ENCODE peak calls at places on chromosomes 5 and 9, in nine cellular contexts. One of them, this sample, is unnamed.

GRCh38 chr9:124054671-124055212 is 43.2 kb downstream of the LHX2 start:
- DNase-seq in neuronal stem cell: no peak
- DNase-seq in lower leg skin: no peak
- DNase-seq in spleen: no peak
- DNase-seq in fibroblast of mammary gland: peak
- DNase-seq in bronchial epithelial cell: peak
- DNase-seq in GM12864: peak
- DNase-seq in astrocyte: peak
- DNase-seq in psoas muscle: no peak
- DNase-seq in this sample: peak

GRCh38 chr5:72281764-72282499 is 38.1 kb downstream of the MRPS27 start:
- DNase-seq in neuronal stem cell: no peak
- DNase-seq in lower leg skin: no peak
- DNase-seq in spleen: no peak
- DNase-seq in fibroblast of mammary gland: peak
- DNase-seq in bronchial epithelial cell: peak
- DNase-seq in GM12864: no peak
- DNase-seq in astrocyte: peak
- DNase-seq in psoas muscle: no peak
- DNase-seq in this sample: no peak

GRCh38 chr9:38083858-38084555 is 15.0 kb upstream of the SHB start:
- DNase-seq in neuronal stem cell: no peak
- DNase-seq in lower leg skin: no peak
- DNase-seq in spleen: peak
- DNase-seq in fibroblast of mammary gland: no peak
- DNase-seq in bronchial epithelial cell: peak
- DNase-seq in GM12864: no peak
- DNase-seq in astrocyte: no peak
- DNase-seq in psoas muscle: no peak
- DNase-seq in this sample: no peak

GRCh38 chr9:15430920-15431844 is 8.5 kb downstream of the SNAPC3 start:
- DNase-seq in neuronal stem cell: no peak
- DNase-seq in lower leg skin: no peak
- DNase-seq in spleen: no peak
- DNase-seq in fibroblast of mammary gland: no peak
- DNase-seq in bronchial epithelial cell: no peak
- DNase-seq in GM12864: no peak
- DNase-seq in astrocyte: no peak
- DNase-seq in psoas muscle: no peak
- DNase-seq in this sample: no peak

GRCh38 chr5:81779125-81779934 is 28.4 kb upstream of the SSBP2 start:
- DNase-seq in neuronal stem cell: no peak
- DNase-seq in lower leg skin: peak
- DNase-seq in spleen: peak
- DNase-seq in fibroblast of mammary gland: peak
- DNase-seq in bronchial epithelial cell: no peak
- DNase-seq in GM12864: peak
- DNase-seq in astrocyte: no peak
- DNase-seq in psoas muscle: peak
- DNase-seq in this sample: peak

GRCh38 chr5:143248822-143249579 is 154.5 kb downstream of the NR3C1 start:
- DNase-seq in neuronal stem cell: no peak
- DNase-seq in lower leg skin: no peak
- DNase-seq in spleen: no peak
- DNase-seq in fibroblast of mammary gland: peak
- DNase-seq in bronchial epithelial cell: peak
- DNase-seq in GM12864: no peak
- DNase-seq in astrocyte: peak
- DNase-seq in psoas muscle: no peak
- DNase-seq in this sample: peak

GRCh38 chr9:123440256-123440655 is 84.3 kb downstream of the CRB2 start:
- DNase-seq in neuronal stem cell: no peak
- DNase-seq in lower leg skin: no peak
- DNase-seq in spleen: peak
- DNase-seq in fibroblast of mammary gland: no peak
- DNase-seq in bronchial epithelial cell: no peak
- DNase-seq in GM12864: no peak
- DNase-seq in astrocyte: no peak
- DNase-seq in psoas muscle: no peak
- DNase-seq in this sample: no peak

GRCh38 chr9:91954841-91955471 is 4.9 kb upstream of the ROR2 start:
- DNase-seq in neuronal stem cell: peak
- DNase-seq in lower leg skin: peak
- DNase-seq in spleen: no peak
- DNase-seq in fibroblast of mammary gland: peak
- DNase-seq in bronchial epithelial cell: peak
- DNase-seq in GM12864: no peak
- DNase-seq in astrocyte: peak
- DNase-seq in psoas muscle: no peak
- DNase-seq in this sample: peak

GRCh38 chr9:19992556-19992955 is 203.7 kb upstream of the SLC24A2 start:
- DNase-seq in neuronal stem cell: no peak
- DNase-seq in lower leg skin: no peak
- DNase-seq in spleen: no peak
- DNase-seq in fibroblast of mammary gland: peak
- DNase-seq in bronchial epithelial cell: no peak
- DNase-seq in GM12864: no peak
- DNase-seq in astrocyte: peak
- DNase-seq in psoas muscle: no peak
- DNase-seq in this sample: peak

GRCh38 chr5:29263836-29264235 is 1929.7 kb upstream of the CDH6 start:
- DNase-seq in neuronal stem cell: no peak
- DNase-seq in lower leg skin: no peak
- DNase-seq in spleen: no peak
- DNase-seq in fibroblast of mammary gland: no peak
- DNase-seq in bronchial epithelial cell: no peak
- DNase-seq in GM12864: no peak
- DNase-seq in astrocyte: no peak
- DNase-seq in psoas muscle: no peak
- DNase-seq in this sample: peak

GRCh38 chr9:22160235-22160634 is 151.1 kb upstream of the CDKN2B start:
- DNase-seq in neuronal stem cell: no peak
- DNase-seq in lower leg skin: no peak
- DNase-seq in spleen: no peak
- DNase-seq in fibroblast of mammary gland: peak
- DNase-seq in bronchial epithelial cell: no peak
- DNase-seq in GM12864: no peak
- DNase-seq in astrocyte: peak
- DNase-seq in psoas muscle: no peak
- DNase-seq in this sample: no peak

GRCh38 chr9:2024888-2025781 is 10.0 kb downstream of the SMARCA2 start:
- DNase-seq in neuronal stem cell: no peak
- DNase-seq in lower leg skin: peak
- DNase-seq in spleen: no peak
- DNase-seq in fibroblast of mammary gland: no peak
- DNase-seq in bronchial epithelial cell: no peak
- DNase-seq in GM12864: no peak
- DNase-seq in astrocyte: no peak
- DNase-seq in psoas muscle: no peak
- DNase-seq in this sample: no peak

GRCh38 chr5:66299463-66299862 is 155.4 kb downstream of the SREK1 start:
- DNase-seq in neuronal stem cell: no peak
- DNase-seq in lower leg skin: no peak
- DNase-seq in spleen: no peak
- DNase-seq in fibroblast of mammary gland: no peak
- DNase-seq in bronchial epithelial cell: no peak
- DNase-seq in GM12864: no peak
- DNase-seq in astrocyte: no peak
- DNase-seq in psoas muscle: no peak
- DNase-seq in this sample: no peak

GRCh38 chr5:153699035-153699434 is 208.6 kb downstream of the GRIA1 start:
- DNase-seq in neuronal stem cell: no peak
- DNase-seq in lower leg skin: no peak
- DNase-seq in spleen: no peak
- DNase-seq in fibroblast of mammary gland: peak
- DNase-seq in bronchial epithelial cell: no peak
- DNase-seq in GM12864: no peak
- DNase-seq in astrocyte: peak
- DNase-seq in psoas muscle: no peak
- DNase-seq in this sample: no peak

GRCh38 chr9:137972988-137973470 is 95.4 kb downstream of the CACNA1B start:
- DNase-seq in neuronal stem cell: no peak
- DNase-seq in lower leg skin: no peak
- DNase-seq in spleen: peak
- DNase-seq in fibroblast of mammary gland: no peak
- DNase-seq in bronchial epithelial cell: no peak
- DNase-seq in GM12864: no peak
- DNase-seq in astrocyte: no peak
- DNase-seq in psoas muscle: peak
- DNase-seq in this sample: no peak

GRCh38 chr9:34328500-34328982 is 527 bp downstream of the KIF24 start:
- DNase-seq in neuronal stem cell: no peak
- DNase-seq in lower leg skin: no peak
- DNase-seq in spleen: no peak
- DNase-seq in fibroblast of mammary gland: peak
- DNase-seq in bronchial epithelial cell: peak
- DNase-seq in GM12864: no peak
- DNase-seq in astrocyte: no peak
- DNase-seq in psoas muscle: no peak
- DNase-seq in this sample: no peak

GRCh38 chr9:34328983-34329832 is at the start of the genes KIF24 and NUDT2:
- DNase-seq in neuronal stem cell: peak
- DNase-seq in lower leg skin: peak
- DNase-seq in spleen: peak
- DNase-seq in fibroblast of mammary gland: peak
- DNase-seq in bronchial epithelial cell: peak
- DNase-seq in GM12864: peak
- DNase-seq in astrocyte: peak
- DNase-seq in psoas muscle: peak
- DNase-seq in this sample: peak

GRCh38 chr9:34331191-34331590 is 1.8 kb downstream of the NUDT2 start:
- DNase-seq in neuronal stem cell: no peak
- DNase-seq in lower leg skin: no peak
- DNase-seq in spleen: no peak
- DNase-seq in fibroblast of mammary gland: no peak
- DNase-seq in bronchial epithelial cell: no peak
- DNase-seq in GM12864: no peak
- DNase-seq in astrocyte: no peak
- DNase-seq in psoas muscle: no peak
- DNase-seq in this sample: no peak

GRCh38 chr9:34322899-34323591 is 6.0 kb downstream of the KIF24 start:
- DNase-seq in neuronal stem cell: no peak
- DNase-seq in lower leg skin: no peak
- DNase-seq in spleen: no peak
- DNase-seq in fibroblast of mammary gland: no peak
- DNase-seq in bronchial epithelial cell: no peak
- DNase-seq in GM12864: no peak
- DNase-seq in astrocyte: no peak
- DNase-seq in psoas muscle: no peak
- DNase-seq in this sample: no peak

GRCh38 chr9:34326690-34327089 is 2.4 kb downstream of the KIF24 start:
- DNase-seq in neuronal stem cell: no peak
- DNase-seq in lower leg skin: no peak
- DNase-seq in spleen: no peak
- DNase-seq in fibroblast of mammary gland: no peak
- DNase-seq in bronchial epithelial cell: no peak
- DNase-seq in GM12864: no peak
- DNase-seq in astrocyte: no peak
- DNase-seq in psoas muscle: no peak
- DNase-seq in this sample: no peak
- H3K4me3 ChIP-seq in neuronal stem cell: no peak
- H3K4me3 ChIP-seq in lower leg skin: no peak
- H3K4me3 ChIP-seq in spleen: no peak
- H3K4me3 ChIP-seq in fibroblast of mammary gland: no peak
- H3K4me3 ChIP-seq in bronchial epithelial cell: no peak
- H3K4me3 ChIP-seq in GM12864: no peak
- H3K4me3 ChIP-seq in astrocyte: no peak
- H3K4me3 ChIP-seq in psoas muscle: no peak
- H3K4me3 ChIP-seq in this sample: no peak

GRCh38 chr5:96808868-96809558 is 1.3 kb upstream of the ERAP1 start:
- DNase-seq in neuronal stem cell: no peak
- DNase-seq in lower leg skin: no peak
- DNase-seq in spleen: no peak
- DNase-seq in fibroblast of mammary gland: no peak
- DNase-seq in bronchial epithelial cell: no peak
- DNase-seq in GM12864: no peak
- DNase-seq in astrocyte: no peak
- DNase-seq in psoas muscle: no peak
- DNase-seq in this sample: no peak
- H3K4me3 ChIP-seq in neuronal stem cell: no peak
- H3K4me3 ChIP-seq in lower leg skin: no peak
- H3K4me3 ChIP-seq in spleen: peak
- H3K4me3 ChIP-seq in fibroblast of mammary gland: no peak
- H3K4me3 ChIP-seq in bronchial epithelial cell: no peak
- H3K4me3 ChIP-seq in GM12864: no peak
- H3K4me3 ChIP-seq in astrocyte: no peak
- H3K4me3 ChIP-seq in psoas muscle: peak
- H3K4me3 ChIP-seq in this sample: peak

GRCh38 chr5:160310140-160310909 is 2.0 kb downstream of the CCNJL start:
- DNase-seq in neuronal stem cell: no peak
- DNase-seq in lower leg skin: no peak
- DNase-seq in spleen: no peak
- DNase-seq in fibroblast of mammary gland: no peak
- DNase-seq in bronchial epithelial cell: no peak
- DNase-seq in GM12864: no peak
- DNase-seq in astrocyte: no peak
- DNase-seq in psoas muscle: no peak
- DNase-seq in this sample: no peak
- H3K4me3 ChIP-seq in neuronal stem cell: peak
- H3K4me3 ChIP-seq in lower leg skin: no peak
- H3K4me3 ChIP-seq in spleen: peak
- H3K4me3 ChIP-seq in fibroblast of mammary gland: no peak
- H3K4me3 ChIP-seq in bronchial epithelial cell: no peak
- H3K4me3 ChIP-seq in GM12864: no peak
- H3K4me3 ChIP-seq in astrocyte: peak
- H3K4me3 ChIP-seq in psoas muscle: no peak
- H3K4me3 ChIP-seq in this sample: no peak

GRCh38 chr5:68949711-68950110 is 144.1 kb upstream of the SLC30A5 start:
- DNase-seq in neuronal stem cell: no peak
- DNase-seq in lower leg skin: no peak
- DNase-seq in spleen: no peak
- DNase-seq in fibroblast of mammary gland: no peak
- DNase-seq in bronchial epithelial cell: no peak
- DNase-seq in GM12864: no peak
- DNase-seq in astrocyte: no peak
- DNase-seq in psoas muscle: no peak
- DNase-seq in this sample: no peak

GRCh38 chr5:68953151-68953884 is 140.5 kb upstream of the SLC30A5 start:
- DNase-seq in neuronal stem cell: no peak
- DNase-seq in lower leg skin: no peak
- DNase-seq in spleen: no peak
- DNase-seq in fibroblast of mammary gland: peak
- DNase-seq in bronchial epithelial cell: no peak
- DNase-seq in GM12864: no peak
- DNase-seq in astrocyte: peak
- DNase-seq in psoas muscle: no peak
- DNase-seq in this sample: no peak

GRCh38 chr5:68946728-68947127 is 147.1 kb upstream of the SLC30A5 start:
- DNase-seq in neuronal stem cell: no peak
- DNase-seq in lower leg skin: no peak
- DNase-seq in spleen: no peak
- DNase-seq in fibroblast of mammary gland: no peak
- DNase-seq in bronchial epithelial cell: no peak
- DNase-seq in GM12864: no peak
- DNase-seq in astrocyte: no peak
- DNase-seq in psoas muscle: no peak
- DNase-seq in this sample: no peak

GRCh38 chr5:68949256-68949655 is 144.6 kb upstream of the SLC30A5 start:
- DNase-seq in neuronal stem cell: no peak
- DNase-seq in lower leg skin: no peak
- DNase-seq in spleen: no peak
- DNase-seq in fibroblast of mammary gland: no peak
- DNase-seq in bronchial epithelial cell: no peak
- DNase-seq in GM12864: no peak
- DNase-seq in astrocyte: no peak
- DNase-seq in psoas muscle: no peak
- DNase-seq in this sample: no peak

GRCh38 chr5:68950111-68950510 is 143.7 kb upstream of the SLC30A5 start:
- DNase-seq in neuronal stem cell: no peak
- DNase-seq in lower leg skin: peak
- DNase-seq in spleen: no peak
- DNase-seq in fibroblast of mammary gland: no peak
- DNase-seq in bronchial epithelial cell: peak
- DNase-seq in GM12864: no peak
- DNase-seq in astrocyte: no peak
- DNase-seq in psoas muscle: no peak
- DNase-seq in this sample: no peak
- H3K4me3 ChIP-seq in neuronal stem cell: no peak
- H3K4me3 ChIP-seq in lower leg skin: no peak
- H3K4me3 ChIP-seq in spleen: no peak
- H3K4me3 ChIP-seq in fibroblast of mammary gland: no peak
- H3K4me3 ChIP-seq in bronchial epithelial cell: no peak
- H3K4me3 ChIP-seq in GM12864: no peak
- H3K4me3 ChIP-seq in astrocyte: no peak
- H3K4me3 ChIP-seq in psoas muscle: no peak
- H3K4me3 ChIP-seq in this sample: no peak

This sample was measured in MG63.